ENCODE peak calls at places on chromosome 5, in five cellular contexts. C is stimulated activated CD4-positive, alpha-beta T cell treated with anti-CD3 and anti-CD28 coated beads, Interleukin-2, amount 100 ng/mL, for 24 hours; P is A673; L is HuH-7; I is HT-29. B is an unnamed sample.

GRCh38 chr5:174504266-174504726 is 220.1 kb upstream of the MSX2 start:
- DNase-seq in C (no peak), P (peak; percentile 61), L (no peak), I (no peak), B (no peak)

GRCh38 chr5:175697846-175698245 is 40.0 kb downstream of the HRH2 start:
- DNase-seq in C (no peak), P (no peak), L (no peak), I (no peak), B (no peak)

GRCh38 chr5:169945831-169946261 is 34.4 kb downstream of the INSYN2B start:
- DNase-seq in C (no peak), P (peak; percentile 68), L (no peak), I (no peak), B (no peak)

GRCh38 chr5:5658226-5658625 is 235.7 kb downstream of the ICE1 start:
- DNase-seq in C (no peak), P (no peak), L (no peak), I (no peak), B (no peak)

GRCh38 chr5:59698207-59698606 is 195.3 kb downstream of the PDE4D start:
- DNase-seq in C (no peak), P (no peak), L (no peak), I (no peak), B (no peak)

GRCh38 chr5:168076561-168076991 is 214.9 kb upstream of the WWC1 start:
- DNase-seq in C (peak; percentile 26), P (peak; percentile 89), L (peak; percentile 18), I (peak; percentile 22), B (peak; percentile 72)

GRCh38 chr5:171518916-171519315 is 99.5 kb downstream of the FGF18 start:
- DNase-seq in C (no peak), P (no peak), L (no peak), I (no peak), B (no peak)

GRCh38 chr5:43041131-43041668 is 1.1 kb upstream of the ANXA2R start:
- DNase-seq in C (no peak), P (peak; percentile 65), L (no peak), I (no peak), B (no peak)

GRCh38 chr5:154467655-154468354 is 10.2 kb downstream of the HAND1 start:
- DNase-seq in C (peak; percentile 88), P (peak; percentile 70), L (peak; percentile 98), I (peak; percentile 81), B (peak; percentile 79)

GRCh38 chr5:101658433-101658832 is 637.7 kb downstream of the SLCO4C1 start:
- DNase-seq in C (no peak), P (no peak), L (no peak), I (no peak), B (no peak)

GRCh38 chr5:40823459-40823858 is 11.6 kb downstream of the RPL37 start:
- DNase-seq in C (no peak), P (no peak), L (no peak), I (no peak), B (no peak)

GRCh38 chr5:171580506-171581265 is 161.2 kb downstream of the FGF18 start:
- DNase-seq in C (no peak), P (peak; percentile 20), L (no peak), I (no peak), B (peak; percentile 39)

GRCh38 chr5:164094321-164094720 is 588.9 kb downstream of the MAT2B start:
- DNase-seq in C (no peak), P (no peak), L (no peak), I (no peak), B (no peak)

GRCh38 chr5:129358069-129358468 is 102.0 kb upstream of the ADAMTS19 start:
- DNase-seq in C (no peak), P (no peak), L (no peak), I (no peak), B (no peak)

GRCh38 chr5:54415896-54416640 is 39.4 kb upstream of the HSPB3 start:
- DNase-seq in C (no peak), P (no peak), L (no peak), I (peak; percentile 7), B (no peak)

GRCh38 chr5:19125956-19126713 is 861.9 kb downstream of the CDH18 start:
- DNase-seq in C (no peak), P (no peak), L (no peak), I (no peak), B (peak; percentile 72)

GRCh38 chr5:37005252-37005651 is 128.7 kb downstream of the NIPBL start:
- DNase-seq in C (no peak), P (no peak), L (no peak), I (no peak), B (no peak)

GRCh38 chr5:124773291-124774001 is 27.0 kb upstream of the ZNF608 start:
- DNase-seq in C (no peak), P (no peak), L (no peak), I (no peak), B (no peak)

GRCh38 chr5:38808666-38809343 is 37.0 kb upstream of the OSMR start:
- DNase-seq in C (no peak), P (no peak), L (no peak), I (no peak), B (no peak)

GRCh38 chr5:82334856-82335255 is 56.7 kb upstream of the RPS23 start:
- DNase-seq in C (no peak), P (no peak), L (no peak), I (no peak), B (no peak)

GRCh38 chr5:62268792-62269191 is 37.2 kb upstream of the KIF2A start:
- DNase-seq in C (no peak), P (no peak), L (no peak), I (no peak), B (no peak)

GRCh38 chr5:169094586-169095409 is 206.1 kb downstream of the SLIT3 start:
- DNase-seq in C (no peak), P (no peak), L (no peak), I (peak; percentile 74), B (no peak)

GRCh38 chr5:1280177-1281037 is 14.5 kb downstream of the TERT start:
- DNase-seq in C (no peak), P (no peak), L (no peak), I (no peak), B (no peak)

GRCh38 chr5:136021016-136021405 is 7.8 kb upstream of the TGFBI start:
- DNase-seq in C (no peak), P (no peak), L (no peak), I (no peak), B (no peak)

GRCh38 chr5:141208478-141208877 is at the start of gene PCDHB12:
- DNase-seq in C (no peak), P (peak; percentile 56), L (peak; percentile 43), I (no peak), B (peak; percentile 52)

GRCh38 chr5:149217096-149217801 is 54.4 kb upstream of the AFAP1L1 start:
- DNase-seq in C (no peak), P (no peak), L (no peak), I (no peak), B (no peak)

GRCh38 chr5:75862872-75863271 is 145.6 kb upstream of the POC5 start:
- DNase-seq in C (no peak), P (no peak), L (no peak), I (peak; percentile 23), B (no peak)

GRCh38 chr5:765948-766631 is 18.4 kb downstream of the ZDHHC11B start:
- DNase-seq in C (no peak), P (no peak), L (no peak), I (no peak), B (no peak)

GRCh38 chr5:74875994-74876791 is 10.0 kb upstream of the FAM169A start:
- DNase-seq in C (no peak), P (no peak), L (no peak), I (no peak), B (no peak)

GRCh38 chr5:59089767-59090166 is 506.9 kb downstream of the RAB3C start:
- DNase-seq in C (no peak), P (no peak), L (no peak), I (no peak), B (no peak)

GRCh38 chr5:31407921-31408714 is 123.8 kb downstream of the DROSHA start:
- DNase-seq in C (no peak), P (no peak), L (no peak), I (peak; percentile 17), B (no peak)

GRCh38 chr5:144205141-144205551 is 34.5 kb downstream of the KCTD16 start:
- DNase-seq in C (no peak), P (peak; percentile 32), L (no peak), I (no peak), B (peak; percentile 11)

GRCh38 chr5:134100283-134101011 is 14.0 kb upstream of the TCF7 start:
- DNase-seq in C (peak; percentile 81), P (no peak), L (no peak), I (no peak), B (no peak)

GRCh38 chr5:179258001-179258921 is 87.0 kb downstream of the ADAMTS2 start:
- DNase-seq in C (no peak), P (no peak), L (no peak), I (no peak), B (no peak)

GRCh38 chr5:44991693-44992092 is 182.9 kb downstream of the MRPS30 start:
- DNase-seq in C (no peak), P (no peak), L (no peak), I (no peak), B (no peak)

GRCh38 chr5:68007446-68007845 is 208.1 kb upstream of the PIK3R1 start:
- DNase-seq in C (no peak), P (peak; percentile 27), L (no peak), I (no peak), B (peak; percentile 8)

GRCh38 chr5:44260793-44261192 is 128.4 kb downstream of the FGF10 start:
- DNase-seq in C (no peak), P (no peak), L (no peak), I (no peak), B (no peak)

GRCh38 chr5:109399092-109399759 is 10.5 kb downstream of the PJA2 start:
- DNase-seq in C (no peak), P (no peak), L (no peak), I (no peak), B (no peak)

GRCh38 chr5:135030691-135031145 is 3.3 kb downstream of the PITX1 start:
- DNase-seq in C (no peak), P (no peak), L (no peak), I (no peak), B (no peak)

B was measured in NCI-H82.